ENCODE peak calls at places on chromosomes 5 and 9, in eight cellular contexts. J is prostate gland, W is HepG2, I is GM12892, O is spleen, M is sigmoid colon, E is H1, B is endothelial cell of umbilical vein. A is an unnamed sample.

GRCh38 chr9:107158321-107158720 is 124.8 kb upstream of the RAD23B start:
- DNase-seq in J (no peak), W (peak; percentile 35), I (no peak), O (no peak), M (no peak), E (peak; percentile 25), B (no peak), A (no peak)

GRCh38 chr9:16461231-16461840 is 409.1 kb downstream of the BNC2 start:
- DNase-seq in J (no peak), W (no peak), I (no peak), O (no peak), M (no peak), E (peak; percentile 27), B (no peak), A (no peak)

GRCh38 chr5:140423609-140424008 is 22.0 kb downstream of the ANKHD1 start:
- DNase-seq in J (no peak), W (no peak), I (no peak), O (no peak), M (no peak), E (no peak), B (no peak), A (no peak)

GRCh38 chr9:82412586-82412985 is 424.0 kb downstream of the SPATA31D1 start:
- DNase-seq in J (no peak), W (no peak), I (no peak), O (no peak), M (no peak), E (no peak), B (no peak), A (no peak)

GRCh38 chr9:13351768-13352386 is 72.4 kb upstream of the MPDZ start:
- DNase-seq in J (peak; percentile 6), W (peak; percentile 23), I (no peak), O (no peak), M (no peak), E (no peak), B (peak; percentile 74), A (no peak)

GRCh38 chr5:123545506-123545905 is 33.5 kb downstream of the CSNK1G3 start:
- DNase-seq in J (no peak), W (no peak), I (no peak), O (no peak), M (no peak), E (no peak), B (peak; percentile 27), A (no peak)

GRCh38 chr5:158451203-158451982 is 592.4 kb upstream of the CLINT1 start:
- DNase-seq in J (no peak), W (no peak), I (no peak), O (no peak), M (peak; percentile 85), E (no peak), B (no peak), A (no peak)

GRCh38 chr9:131739988-131740648 is at the start of gene RAPGEF1:
- DNase-seq in J (no peak), W (no peak), I (peak; percentile 75), O (peak; percentile 97), M (peak; percentile 84), E (no peak), B (no peak), A (no peak)

GRCh38 chr5:169777112-169777511 is 140.0 kb downstream of the DOCK2 start:
- DNase-seq in J (no peak), W (no peak), I (no peak), O (no peak), M (no peak), E (no peak), B (no peak), A (no peak)

GRCh38 chr9:6739218-6739617 is 18.6 kb upstream of the KDM4C start:
- DNase-seq in J (no peak), W (peak; percentile 39), I (no peak), O (no peak), M (no peak), E (no peak), B (peak; percentile 28), A (no peak)

DNA sequence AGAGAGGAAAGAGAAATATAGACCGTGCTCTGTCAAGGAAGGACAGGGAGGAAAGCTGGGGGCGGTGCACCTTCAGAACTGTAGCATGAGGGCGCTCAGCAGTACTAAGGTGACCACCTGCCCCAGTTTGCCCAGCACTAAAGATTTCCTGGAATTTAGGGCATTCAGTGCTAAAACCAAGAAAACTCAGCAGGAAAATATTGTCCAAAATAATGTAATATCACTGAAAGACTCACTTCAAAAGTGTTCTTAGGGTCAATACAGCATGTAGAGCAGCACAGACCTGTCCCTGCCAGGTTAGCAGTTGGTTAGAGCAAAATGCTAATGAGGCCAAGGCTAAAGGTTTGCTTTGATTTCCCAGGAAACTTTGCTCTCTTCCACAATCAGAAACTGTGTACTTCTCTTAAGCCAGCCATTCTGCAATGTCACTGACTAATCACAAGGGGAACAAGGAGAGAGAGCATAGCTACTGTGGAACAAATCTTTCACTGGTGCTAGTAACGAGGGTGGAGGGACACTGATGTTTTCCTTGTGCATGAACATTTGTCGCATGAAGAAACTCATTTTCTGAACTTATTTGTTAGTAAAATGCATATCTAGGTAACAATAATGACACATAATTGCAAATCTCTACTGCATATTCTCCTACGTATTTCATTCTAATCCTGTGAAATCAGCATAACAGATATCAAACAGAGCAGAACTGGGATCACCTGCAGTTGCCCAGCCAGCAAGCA is 53.0 kb upstream of the GRAMD2B start:
- DNase-seq in J (no peak), W (peak; percentile 83), I (no peak), O (no peak), M (no peak), E (no peak), B (no peak), A (no peak)
- TF ChIP-seq POLR2A in J (no peak), W (peak; percentile 53), I (no peak), O (no peak), M (no peak), E (no peak), B (no peak), A (no peak)

DNA sequence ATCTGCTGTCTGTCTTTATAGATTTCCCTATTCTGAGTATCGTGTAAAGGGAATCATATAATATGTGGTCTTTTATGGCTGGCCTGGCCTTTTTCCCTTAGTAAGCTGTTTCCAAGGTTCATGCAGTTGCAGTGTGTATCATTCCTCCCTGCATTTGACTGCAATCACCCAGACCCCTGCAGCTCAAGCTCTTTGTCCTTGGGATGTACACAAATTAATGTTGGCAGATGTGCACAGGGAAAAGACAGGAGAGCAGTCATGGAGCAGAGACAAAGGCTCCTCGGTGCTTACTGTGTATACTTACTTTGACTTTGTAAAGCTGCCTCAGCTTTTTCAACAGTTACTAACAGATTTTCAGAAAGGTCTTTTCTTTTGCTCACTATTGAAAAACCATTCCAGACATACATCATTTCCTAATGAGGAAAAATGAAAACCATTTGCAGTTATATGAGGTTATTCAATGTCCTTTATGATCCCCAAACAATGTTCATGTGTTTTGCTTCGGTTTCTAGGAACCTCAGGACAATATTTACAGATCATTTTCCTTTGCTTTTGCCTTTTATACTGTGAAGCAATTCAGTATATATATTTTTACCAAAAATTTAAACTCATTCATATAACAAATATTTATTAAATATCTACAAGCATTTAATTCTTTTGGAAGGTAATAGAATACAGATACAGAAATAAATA is 124.9 kb downstream of the TTC39B start:
- DNase-seq in J (no peak), W (no peak), I (no peak), O (no peak), M (no peak), E (no peak), B (no peak), A (no peak)
- TF ChIP-seq POLR2AphosphoS5 in J (no peak), W (no peak), I (no peak), O (no peak), M (no peak), E (no peak), B (no peak), A (no peak)

GRCh38 chr9:133335924-133336811 is at the start of gene SURF6:
- DNase-seq in J (peak; percentile 88), W (peak; percentile 78), I (peak; percentile 93), O (peak; percentile 99), M (peak; percentile 93), E (peak; percentile 64), B (peak; percentile 89), A (peak; percentile 97)
- TF ChIP-seq POLR2A in J (peak; percentile 43), W (peak; percentile 92), I (peak; percentile 87), O (no peak), M (no peak), E (no peak), B (peak; percentile 86), A (no peak)

DNA sequence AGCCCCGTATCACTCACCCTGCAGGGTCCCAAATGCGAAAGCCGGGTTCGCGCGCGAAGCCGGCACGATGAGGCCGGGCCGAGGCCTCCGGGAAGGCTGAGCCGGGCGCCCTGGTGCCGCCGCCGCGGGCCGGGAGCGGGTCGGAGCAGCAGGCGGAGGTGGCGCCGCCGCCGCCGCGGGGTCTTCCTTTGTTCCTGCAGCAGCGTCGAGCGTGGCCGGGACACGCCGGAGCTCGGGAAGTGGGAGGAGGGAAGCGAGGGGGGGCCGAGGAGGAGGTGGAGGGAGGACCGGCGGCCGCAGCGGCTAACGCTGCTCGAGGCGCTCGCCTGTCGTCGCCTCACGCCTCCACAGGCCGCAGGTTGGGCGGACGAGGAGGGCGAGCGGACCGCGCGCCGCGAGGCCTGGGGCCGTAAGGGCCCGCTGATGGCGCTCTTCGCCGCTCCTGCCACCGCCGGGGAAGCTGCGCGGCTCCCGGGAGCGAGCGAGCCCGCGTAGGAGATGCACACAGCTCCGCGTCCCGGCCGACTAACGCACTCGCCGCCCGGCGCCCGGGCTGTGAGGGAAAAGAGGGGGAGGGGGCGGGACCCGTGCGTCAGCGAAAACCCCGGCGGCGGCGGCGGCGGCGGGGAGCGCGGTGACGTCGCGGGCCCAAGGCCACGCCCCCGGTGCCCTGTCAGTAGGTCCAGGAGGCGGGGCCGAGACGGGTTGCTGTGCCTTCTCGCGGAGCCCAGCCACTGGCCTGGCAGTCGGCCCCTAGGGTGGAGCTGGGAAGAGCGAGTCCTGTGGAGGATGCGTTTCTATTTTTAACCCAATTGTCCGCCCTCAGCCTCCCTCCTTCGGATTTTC is at the start of gene ZFAND5:
- DNase-seq in J (peak; percentile 99), W (peak; percentile 89), I (peak; percentile 85), O (peak; percentile 99), M (peak; percentile 100), E (peak; percentile 90), B (peak; percentile 96), A (peak; percentile 100)
- TF ChIP-seq POLR2AphosphoS5 in J (peak; percentile 94), W (peak; percentile 97), I (peak; percentile 99), O (peak; percentile 100), M (peak; percentile 100), E (peak; percentile 100), B (peak; percentile 100), A (peak; percentile 99)

GRCh38 chr5:181223041-181223728 is at the start of gene TRIM41:
- DNase-seq in J (peak; percentile 95), W (peak; percentile 96), I (no peak), O (peak; percentile 100), M (peak; percentile 100), E (peak; percentile 97), B (peak; percentile 98), A (peak; percentile 99)
- TF ChIP-seq POLR2A in J (peak; percentile 68), W (no peak), I (peak; percentile 98), O (peak; percentile 66), M (peak; percentile 95), E (no peak), B (no peak), A (peak; percentile 95)

DNA sequence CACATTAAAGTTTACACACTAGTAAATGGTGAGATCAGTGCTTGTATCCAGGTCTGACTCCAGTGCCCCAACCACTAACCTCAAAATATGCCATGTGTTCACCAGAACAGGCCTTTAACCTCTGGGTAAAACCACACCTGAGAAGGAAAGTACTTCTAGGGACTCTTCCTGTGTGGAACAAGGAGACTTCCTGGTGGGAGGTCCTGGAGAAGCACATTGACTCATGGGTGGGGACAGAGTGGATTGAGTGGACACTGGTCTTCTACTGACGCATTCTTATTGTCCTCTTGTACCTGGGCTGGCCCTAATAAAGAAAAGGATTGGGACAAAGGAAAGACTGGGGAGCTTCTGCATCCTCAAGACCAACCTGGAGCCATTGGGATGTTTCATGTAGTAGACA is 43.4 kb downstream of the ANGPTL2 start:
- DNase-seq in J (no peak), W (no peak), I (no peak), O (no peak), M (no peak), E (no peak), B (no peak), A (no peak)
- TF ChIP-seq POLR2AphosphoS5 in J (no peak), W (no peak), I (no peak), O (no peak), M (no peak), E (no peak), B (no peak), A (no peak)